ENCODE peak calls at places on chromosomes 3 and 15, in seven cellular contexts. M is heart left ventricle, G is gastrocnemius medialis, N is ovary, Y is A549, K is lower leg skin, L is tibial nerve. F is an unnamed sample.

GRCh38 chr15:101458908-101459578 is 30.5 kb downstream of the PCSK6 start:
- DNase-seq in G (no peak), Y (no peak), M (no peak), K (peak), N (no peak), L (no peak), F (no peak)

GRCh38 chr15:75171408-75171807 is 30.3 kb upstream of the C15orf39 start:
- DNase-seq in N (peak), K (peak), Y (no peak), M (no peak), L (no peak), G (no peak), F (no peak)

GRCh38 chr3:37642959-37643598 is 218.6 kb upstream of the CTDSPL start:
- DNase-seq in Y (no peak), K (no peak), M (no peak), N (no peak), L (no peak), G (no peak), F (peak)

GRCh38 chr15:81160312-81161214 is 26.5 kb downstream of the CFAP161 start:
- DNase-seq in G (peak), M (peak), L (peak), N (peak), Y (no peak), K (no peak), F (no peak)

GRCh38 chr3:33006571-33007286 is 55.3 kb downstream of the CCR4 start:
- DNase-seq in G (no peak), N (no peak), Y (no peak), L (no peak), K (no peak), M (no peak), F (no peak)

GRCh38 chr3:4270726-4271125 is 32.4 kb upstream of the SETMAR start:
- DNase-seq in G (no peak), Y (no peak), M (no peak), L (no peak), K (no peak), N (no peak), F (no peak)

GRCh38 chr15:97960364-97961066 is at the start of gene ARRDC4:
- DNase-seq in Y (peak), G (peak), N (peak), L (peak), K (peak), M (peak), F (peak)

GRCh38 chr3:106423321-106424225 is 554.8 kb upstream of the CBLB start:
- DNase-seq in Y (no peak), G (no peak), M (no peak), N (no peak), L (no peak), K (no peak), F (no peak)

GRCh38 chr3:31170932-31171670 is 276.6 kb upstream of the GADL1 start:
- DNase-seq in N (no peak), Y (peak), L (no peak), M (no peak), G (no peak), K (no peak), F (no peak)

DNA sequence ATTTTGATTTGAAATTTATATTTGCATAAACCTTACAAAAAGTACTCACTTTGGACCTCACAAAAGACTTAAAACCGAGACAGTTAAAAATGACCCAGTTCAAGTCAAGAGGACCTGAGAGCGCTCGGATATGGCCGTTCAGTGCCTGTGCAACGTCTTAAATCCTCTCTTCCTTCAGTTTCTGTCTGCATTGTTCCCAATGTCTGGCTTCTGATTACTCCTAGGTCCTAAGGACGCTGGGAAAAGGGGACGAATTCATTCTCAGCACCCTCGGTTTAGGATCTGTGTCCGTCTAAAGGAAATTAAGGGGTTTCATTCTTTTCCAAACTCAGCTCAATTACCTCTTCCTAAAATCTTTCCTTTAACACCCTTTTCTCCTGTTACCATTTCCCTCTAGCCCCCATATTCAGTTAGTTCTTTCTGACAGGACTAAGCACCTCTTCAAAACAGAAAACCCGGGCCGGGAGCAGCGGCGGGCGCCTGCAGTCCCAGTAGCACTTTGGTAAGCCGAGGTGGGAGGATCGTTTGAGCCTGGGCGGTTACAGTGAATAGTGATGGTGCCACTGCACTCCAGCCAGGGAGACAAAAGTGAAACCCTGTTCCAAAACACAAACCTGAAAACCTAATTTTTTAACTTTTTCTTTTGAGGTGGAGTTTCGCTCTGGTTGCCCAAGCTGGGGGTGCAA is 931 bp downstream of the DPPA4 start:
- DNase-seq in K (no peak), M (no peak), N (no peak), L (no peak), G (no peak), Y (no peak), F (no peak)
- TF ChIP-seq POLR2A in K (no peak), M (no peak), N (no peak), L (no peak), G (no peak), Y (no peak), F (no peak)

GRCh38 chr3:87710028-87710427 is 348.8 kb downstream of the CGGBP1 start:
- DNase-seq in M (no peak), G (no peak), L (no peak), K (no peak), N (no peak), Y (no peak), F (no peak)
- TF ChIP-seq POLR2A in M (no peak), G (no peak), L (no peak), K (no peak), N (no peak), Y (no peak), F (no peak)

GRCh38 chr3:186620213-186621092 is 7.6 kb downstream of the AHSG start:
- DNase-seq in G (no peak), L (no peak), K (no peak), M (no peak), N (no peak), Y (no peak), F (no peak)

GRCh38 chr3:186617038-186617934 is 4.4 kb downstream of the AHSG start:
- DNase-seq in G (peak), M (peak), Y (peak), N (peak), L (peak), K (peak), F (no peak)

GRCh38 chr3:186621894-186622650 is 9.2 kb downstream of the AHSG start:
- DNase-seq in Y (no peak), N (no peak), M (no peak), L (no peak), G (no peak), K (no peak), F (no peak)

GRCh38 chr3:186618318-186618938 is 5.6 kb downstream of the AHSG start:
- DNase-seq in M (no peak), K (no peak), N (no peak), Y (no peak), L (no peak), G (no peak), F (no peak)

DNA sequence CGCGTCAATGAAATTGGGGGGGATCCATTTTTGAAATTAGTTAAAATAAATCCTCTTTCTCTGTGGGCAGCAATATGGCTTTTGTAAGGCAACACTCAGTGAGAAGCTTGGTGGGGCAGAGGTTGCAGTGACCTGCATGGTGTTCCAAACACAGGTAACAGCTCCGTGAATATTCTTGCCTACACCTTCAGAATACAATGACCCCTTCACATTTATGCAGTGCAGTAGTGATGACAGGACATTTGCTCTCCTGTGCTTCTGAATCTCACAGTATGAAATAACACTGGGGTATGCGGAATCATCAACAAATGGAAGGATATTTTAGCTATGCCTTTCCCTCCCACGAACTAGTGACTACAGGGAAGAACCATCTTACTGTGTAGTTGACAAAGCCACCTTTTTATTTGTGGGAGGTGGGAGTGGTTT is 6.9 kb downstream of the AHSG start:
- DNase-seq in G (no peak), Y (no peak), N (no peak), K (no peak), M (no peak), L (no peak), F (no peak)
- TF ChIP-seq POLR2A in G (no peak), Y (no peak), N (no peak), K (no peak), M (no peak), L (no peak), F (no peak)

GRCh38 chr3:100331660-100332059 is 2.9 kb upstream of the NIT2 start:
- DNase-seq in Y (no peak), L (no peak), K (no peak), M (no peak), N (no peak), G (peak), F (no peak)

GRCh38 chr3:100333051-100333450 is 1.5 kb upstream of the NIT2 start:
- DNase-seq in L (no peak), M (no peak), N (no peak), Y (no peak), K (no peak), G (no peak), F (no peak)

GRCh38 chr3:100335137-100335833 is 728 bp downstream of the NIT2 start:
- DNase-seq in Y (peak), K (no peak), G (peak), M (no peak), N (peak), L (no peak), F (no peak)

GRCh38 chr3:100333970-100334339 is 602 bp upstream of the NIT2 start:
- DNase-seq in Y (no peak), L (no peak), G (no peak), N (no peak), M (no peak), K (no peak), F (no peak)

GRCh38 chr3:100334340-100335136 is at the start of gene NIT2:
- DNase-seq in L (peak), N (peak), Y (peak), M (peak), K (peak), G (peak), F (no peak)
- TF ChIP-seq POLR2A in L (peak), N (peak), Y (peak), M (peak), K (no peak), G (peak), F (no peak)